ENCODE peak calls at places on chromosomes 2 and 18, in eight cellular contexts. One of them, this sample, is unnamed.

GRCh38 chr2:142582317-142582716 is 295.1 kb upstream of the KYNU start:
- DNase-seq in cardiac muscle cell: no peak
- DNase-seq in BE2C: no peak
- DNase-seq in heart left ventricle: no peak
- DNase-seq in CD8-positive, alpha-beta T cell: no peak
- DNase-seq in GM06990: no peak
- DNase-seq in brain microvascular endothelial cell: no peak
- DNase-seq in transverse colon: no peak
- DNase-seq in this sample: no peak

GRCh38 chr2:9422321-9423099 is 818 bp downstream of the ITGB1BP1 start:
- DNase-seq in cardiac muscle cell: peak; percentile 23
- DNase-seq in BE2C: peak; percentile 53
- DNase-seq in heart left ventricle: peak; percentile 40
- DNase-seq in CD8-positive, alpha-beta T cell: no peak
- DNase-seq in GM06990: no peak
- DNase-seq in brain microvascular endothelial cell: no peak
- DNase-seq in transverse colon: peak; percentile 45
- DNase-seq in this sample: peak; percentile 69

GRCh38 chr2:4140284-4140962 is 437.0 kb downstream of the DCDC2C start:
- DNase-seq in cardiac muscle cell: peak; percentile 23
- DNase-seq in BE2C: no peak
- DNase-seq in heart left ventricle: no peak
- DNase-seq in CD8-positive, alpha-beta T cell: no peak
- DNase-seq in GM06990: no peak
- DNase-seq in brain microvascular endothelial cell: no peak
- DNase-seq in transverse colon: no peak
- DNase-seq in this sample: no peak

GRCh38 chr2:227420063-227421052 is 32.6 kb upstream of the SCYGR1 start:
- DNase-seq in cardiac muscle cell: no peak
- DNase-seq in BE2C: no peak
- DNase-seq in heart left ventricle: no peak
- DNase-seq in CD8-positive, alpha-beta T cell: no peak
- DNase-seq in GM06990: no peak
- DNase-seq in brain microvascular endothelial cell: no peak
- DNase-seq in transverse colon: no peak
- DNase-seq in this sample: no peak

GRCh38 chr2:232315923-232316299 is 62.6 kb upstream of the ALPP start:
- DNase-seq in cardiac muscle cell: no peak
- DNase-seq in BE2C: no peak
- DNase-seq in heart left ventricle: no peak
- DNase-seq in CD8-positive, alpha-beta T cell: no peak
- DNase-seq in GM06990: no peak
- DNase-seq in brain microvascular endothelial cell: no peak
- DNase-seq in transverse colon: no peak
- DNase-seq in this sample: no peak

GRCh38 chr2:222751821-222752719 is 80.6 kb downstream of the MOGAT1 start:
- DNase-seq in cardiac muscle cell: no peak
- DNase-seq in BE2C: no peak
- DNase-seq in heart left ventricle: no peak
- DNase-seq in CD8-positive, alpha-beta T cell: no peak
- DNase-seq in GM06990: no peak
- DNase-seq in brain microvascular endothelial cell: no peak
- DNase-seq in transverse colon: no peak
- DNase-seq in this sample: no peak

GRCh38 chr18:64712035-64712434 is 563.1 kb upstream of the LINC00305 start:
- DNase-seq in cardiac muscle cell: no peak
- DNase-seq in BE2C: no peak
- DNase-seq in heart left ventricle: no peak
- DNase-seq in CD8-positive, alpha-beta T cell: no peak
- DNase-seq in GM06990: no peak
- DNase-seq in brain microvascular endothelial cell: no peak
- DNase-seq in transverse colon: no peak
- DNase-seq in this sample: no peak

GRCh38 chr2:149472413-149472812 is 115.2 kb downstream of the MMADHC start:
- DNase-seq in cardiac muscle cell: no peak
- DNase-seq in BE2C: no peak
- DNase-seq in heart left ventricle: no peak
- DNase-seq in CD8-positive, alpha-beta T cell: no peak
- DNase-seq in GM06990: no peak
- DNase-seq in brain microvascular endothelial cell: no peak
- DNase-seq in transverse colon: no peak
- DNase-seq in this sample: no peak

GRCh38 chr2:96809951-96810782 is 5.9 kb upstream of the CNNM3 start:
- DNase-seq in cardiac muscle cell: no peak
- DNase-seq in BE2C: no peak
- DNase-seq in heart left ventricle: no peak
- DNase-seq in CD8-positive, alpha-beta T cell: no peak
- DNase-seq in GM06990: no peak
- DNase-seq in brain microvascular endothelial cell: no peak
- DNase-seq in transverse colon: no peak
- DNase-seq in this sample: no peak

GRCh38 chr2:136243638-136244557 is 125.9 kb upstream of the CXCR4 start:
- DNase-seq in cardiac muscle cell: no peak
- DNase-seq in BE2C: peak; percentile 26
- DNase-seq in heart left ventricle: no peak
- DNase-seq in CD8-positive, alpha-beta T cell: no peak
- DNase-seq in GM06990: no peak
- DNase-seq in brain microvascular endothelial cell: no peak
- DNase-seq in transverse colon: no peak
- DNase-seq in this sample: peak; percentile 80

GRCh38 chr2:14861201-14861600 is 228.7 kb downstream of the LRATD1 start:
- DNase-seq in cardiac muscle cell: no peak
- DNase-seq in BE2C: no peak
- DNase-seq in heart left ventricle: no peak
- DNase-seq in CD8-positive, alpha-beta T cell: no peak
- DNase-seq in GM06990: no peak
- DNase-seq in brain microvascular endothelial cell: no peak
- DNase-seq in transverse colon: no peak
- DNase-seq in this sample: no peak

GRCh38 chr2:17879137-17879912 is 858 bp downstream of the KCNS3 start:
- DNase-seq in cardiac muscle cell: peak; percentile 77
- DNase-seq in BE2C: peak; percentile 48
- DNase-seq in heart left ventricle: peak; percentile 74
- DNase-seq in CD8-positive, alpha-beta T cell: no peak
- DNase-seq in GM06990: peak; percentile 20
- DNase-seq in brain microvascular endothelial cell: peak; percentile 27
- DNase-seq in transverse colon: peak; percentile 87
- DNase-seq in this sample: peak; percentile 85

GRCh38 chr2:88764141-88764849 is 72.8 kb downstream of the RPIA start:
- DNase-seq in cardiac muscle cell: no peak
- DNase-seq in BE2C: no peak
- DNase-seq in heart left ventricle: no peak
- DNase-seq in CD8-positive, alpha-beta T cell: no peak
- DNase-seq in GM06990: no peak
- DNase-seq in brain microvascular endothelial cell: no peak
- DNase-seq in transverse colon: no peak
- DNase-seq in this sample: no peak

GRCh38 chr2:88757025-88757424 is 65.6 kb downstream of the RPIA start:
- DNase-seq in cardiac muscle cell: no peak
- DNase-seq in BE2C: no peak
- DNase-seq in heart left ventricle: no peak
- DNase-seq in CD8-positive, alpha-beta T cell: no peak
- DNase-seq in GM06990: no peak
- DNase-seq in brain microvascular endothelial cell: no peak
- DNase-seq in transverse colon: no peak
- DNase-seq in this sample: no peak

GRCh38 chr2:88765154-88765948 is 73.9 kb downstream of the RPIA start:
- DNase-seq in cardiac muscle cell: peak; percentile 62
- DNase-seq in BE2C: peak; percentile 18
- DNase-seq in heart left ventricle: no peak
- DNase-seq in CD8-positive, alpha-beta T cell: no peak
- DNase-seq in GM06990: peak; percentile 68
- DNase-seq in brain microvascular endothelial cell: no peak
- DNase-seq in transverse colon: peak; percentile 72
- DNase-seq in this sample: peak; percentile 90

GRCh38 chr2:88764850-88765153 is 73.3 kb downstream of the RPIA start:
- DNase-seq in cardiac muscle cell: no peak
- DNase-seq in BE2C: no peak
- DNase-seq in heart left ventricle: no peak
- DNase-seq in CD8-positive, alpha-beta T cell: no peak
- DNase-seq in GM06990: no peak
- DNase-seq in brain microvascular endothelial cell: no peak
- DNase-seq in transverse colon: no peak
- DNase-seq in this sample: no peak

DNA sequence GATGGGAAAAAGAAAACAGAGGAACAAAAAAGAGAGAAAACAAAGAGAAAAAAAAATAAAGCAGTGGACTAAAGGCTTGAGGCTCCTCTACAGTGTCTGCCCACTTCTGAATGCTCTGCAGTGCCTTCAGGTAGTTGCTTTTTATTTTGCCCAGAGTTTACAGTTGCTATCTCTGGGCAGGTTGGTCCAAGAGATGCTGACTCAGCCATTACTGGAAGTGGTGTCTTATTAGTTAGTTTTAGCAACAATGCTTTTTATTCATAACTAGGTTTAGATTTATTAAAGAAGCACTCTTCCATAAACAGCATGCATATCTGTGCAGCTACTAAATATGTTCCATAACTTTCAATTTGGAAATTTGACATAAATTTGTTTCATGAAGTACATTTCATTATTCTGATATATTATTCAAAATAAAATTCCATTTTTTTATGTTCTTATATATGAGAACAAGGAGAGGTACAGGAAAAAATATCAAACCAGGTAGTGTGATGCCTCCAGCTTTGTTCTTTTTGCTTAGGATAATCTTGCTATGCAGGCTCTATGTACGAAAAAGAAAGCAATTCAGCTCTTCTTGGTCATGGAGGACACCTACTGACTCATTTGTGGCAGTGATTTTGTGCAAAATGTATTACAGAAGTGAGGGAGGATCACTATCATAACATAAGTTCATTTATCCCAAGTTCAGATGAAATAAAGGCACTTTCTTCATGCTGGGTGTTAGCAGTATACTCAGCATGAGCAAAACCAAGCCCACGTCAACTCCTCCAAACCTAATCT is 69.5 kb downstream of the RPIA start:
- DNase-seq in cardiac muscle cell: no peak
- DNase-seq in BE2C: no peak
- DNase-seq in heart left ventricle: no peak
- DNase-seq in CD8-positive, alpha-beta T cell: no peak
- DNase-seq in GM06990: no peak
- DNase-seq in brain microvascular endothelial cell: no peak
- DNase-seq in transverse colon: no peak
- DNase-seq in this sample: no peak
- TF ChIP-seq CTCF in cardiac muscle cell: no peak
- TF ChIP-seq CTCF in BE2C: no peak
- TF ChIP-seq CTCF in heart left ventricle: no peak
- TF ChIP-seq CTCF in CD8-positive, alpha-beta T cell: no peak
- TF ChIP-seq CTCF in GM06990: no peak
- TF ChIP-seq CTCF in brain microvascular endothelial cell: no peak
- TF ChIP-seq CTCF in transverse colon: no peak
- TF ChIP-seq CTCF in this sample: no peak

GRCh38 chr18:23239350-23239692 is 104.0 kb downstream of the CABLES1 start:
- DNase-seq in cardiac muscle cell: no peak
- DNase-seq in BE2C: no peak
- DNase-seq in heart left ventricle: no peak
- DNase-seq in CD8-positive, alpha-beta T cell: no peak
- DNase-seq in GM06990: no peak
- DNase-seq in brain microvascular endothelial cell: no peak
- DNase-seq in transverse colon: no peak
- DNase-seq in this sample: no peak

GRCh38 chr18:23238651-23239349 is 103.5 kb downstream of the CABLES1 start:
- DNase-seq in cardiac muscle cell: no peak
- DNase-seq in BE2C: no peak
- DNase-seq in heart left ventricle: no peak
- DNase-seq in CD8-positive, alpha-beta T cell: no peak
- DNase-seq in GM06990: no peak
- DNase-seq in brain microvascular endothelial cell: peak; percentile 21
- DNase-seq in transverse colon: no peak
- DNase-seq in this sample: no peak

GRCh38 chr18:23236876-23237468 is 101.7 kb downstream of the CABLES1 start:
- DNase-seq in cardiac muscle cell: no peak
- DNase-seq in BE2C: no peak
- DNase-seq in heart left ventricle: no peak
- DNase-seq in CD8-positive, alpha-beta T cell: no peak
- DNase-seq in GM06990: no peak
- DNase-seq in brain microvascular endothelial cell: no peak
- DNase-seq in transverse colon: no peak
- DNase-seq in this sample: no peak

GRCh38 chr18:23237524-23238151 is 102.4 kb downstream of the CABLES1 start:
- DNase-seq in cardiac muscle cell: no peak
- DNase-seq in BE2C: no peak
- DNase-seq in heart left ventricle: peak; percentile 56
- DNase-seq in CD8-positive, alpha-beta T cell: no peak
- DNase-seq in GM06990: peak; percentile 81
- DNase-seq in brain microvascular endothelial cell: peak; percentile 54
- DNase-seq in transverse colon: peak; percentile 61
- DNase-seq in this sample: peak; percentile 18

DNA sequence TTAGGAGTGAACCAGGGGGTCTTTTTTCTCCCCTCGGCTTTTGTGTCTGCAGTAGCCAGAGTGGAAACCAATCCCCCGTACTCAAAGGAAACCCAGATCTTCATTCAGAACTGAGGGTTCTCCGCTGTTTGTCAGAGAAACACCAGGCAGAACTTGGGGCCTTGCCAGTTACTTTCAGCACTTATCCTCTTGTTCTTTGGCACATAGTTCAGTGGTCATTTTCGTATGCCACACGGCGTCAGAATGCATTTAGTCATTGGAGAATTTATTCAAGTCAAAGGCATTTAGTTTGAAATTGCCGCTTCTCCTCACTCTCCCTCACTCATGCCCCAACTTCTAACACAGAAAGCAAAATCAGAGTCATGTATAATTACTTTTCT is 102.9 kb downstream of the CABLES1 start:
- DNase-seq in cardiac muscle cell: no peak
- DNase-seq in BE2C: no peak
- DNase-seq in heart left ventricle: peak; percentile 40
- DNase-seq in CD8-positive, alpha-beta T cell: no peak
- DNase-seq in GM06990: no peak
- DNase-seq in brain microvascular endothelial cell: peak; percentile 49
- DNase-seq in transverse colon: peak; percentile 27
- DNase-seq in this sample: peak; percentile 54
- H3K4me3 ChIP-seq in cardiac muscle cell: no peak overlapping the region
- H3K4me3 ChIP-seq in BE2C: no peak overlapping the region
- H3K4me3 ChIP-seq in heart left ventricle: peak overlapping the region; percentile 43
- H3K4me3 ChIP-seq in CD8-positive, alpha-beta T cell: peak overlapping the region; percentile 28
- H3K4me3 ChIP-seq in GM06990: no peak overlapping the region
- H3K4me3 ChIP-seq in brain microvascular endothelial cell: no peak overlapping the region
- H3K4me3 ChIP-seq in transverse colon: peak overlapping the region; percentile 19
- H3K4me3 ChIP-seq in this sample: no peak overlapping the region

DNA sequence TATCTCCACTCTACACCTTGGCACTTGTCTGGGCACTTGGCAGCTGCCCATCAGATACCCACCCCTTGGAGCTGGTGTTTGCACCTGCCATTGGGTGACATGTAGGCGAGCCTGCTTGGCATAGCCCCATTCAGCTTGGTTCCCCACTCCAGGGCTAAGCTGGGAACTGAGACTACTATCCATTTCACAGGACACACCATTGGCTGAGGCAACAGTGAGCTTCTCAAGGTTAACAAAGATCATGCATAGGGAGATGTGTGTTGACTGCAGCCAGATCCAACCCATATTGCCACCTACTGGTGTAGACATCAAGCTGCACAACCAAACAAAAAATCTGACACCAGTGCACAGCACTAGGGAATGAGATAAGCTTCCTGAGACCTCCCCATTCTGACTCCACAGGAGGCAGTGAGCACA is 1389.8 kb upstream of the TMEFF2 start:
- DNase-seq in cardiac muscle cell: peak; percentile 49
- DNase-seq in BE2C: peak; percentile 53
- DNase-seq in heart left ventricle: no peak
- DNase-seq in CD8-positive, alpha-beta T cell: no peak
- DNase-seq in GM06990: no peak
- DNase-seq in brain microvascular endothelial cell: peak; percentile 11
- DNase-seq in transverse colon: no peak
- DNase-seq in this sample: peak; percentile 28
- TF ChIP-seq CTCF in cardiac muscle cell: peak; percentile 35
- TF ChIP-seq CTCF in BE2C: peak; percentile 87
- TF ChIP-seq CTCF in heart left ventricle: no peak
- TF ChIP-seq CTCF in CD8-positive, alpha-beta T cell: no peak
- TF ChIP-seq CTCF in GM06990: peak; percentile 47
- TF ChIP-seq CTCF in brain microvascular endothelial cell: peak; percentile 72
- TF ChIP-seq CTCF in transverse colon: peak; percentile 25
- TF ChIP-seq CTCF in this sample: peak; percentile 27

GRCh38 chr18:36441872-36442271 is 144.4 kb downstream of the FHOD3 start:
- DNase-seq in cardiac muscle cell: peak; percentile 51
- DNase-seq in BE2C: no peak
- DNase-seq in heart left ventricle: no peak
- DNase-seq in CD8-positive, alpha-beta T cell: no peak
- DNase-seq in GM06990: no peak
- DNase-seq in brain microvascular endothelial cell: peak; percentile 35
- DNase-seq in transverse colon: no peak
- DNase-seq in this sample: no peak
- H3K4me3 ChIP-seq in cardiac muscle cell: no peak overlapping the region
- H3K4me3 ChIP-seq in BE2C: no peak overlapping the region
- H3K4me3 ChIP-seq in heart left ventricle: peak overlapping the region; percentile 8
- H3K4me3 ChIP-seq in CD8-positive, alpha-beta T cell: no peak overlapping the region
- H3K4me3 ChIP-seq in GM06990: no peak overlapping the region
- H3K4me3 ChIP-seq in brain microvascular endothelial cell: no peak overlapping the region
- H3K4me3 ChIP-seq in transverse colon: no peak overlapping the region
- H3K4me3 ChIP-seq in this sample: no peak overlapping the region